ENCODE peak calls at places on chromosomes 1 and 21, in four cellular contexts. One of them, this sample, is unnamed.

GRCh38 chr1:153429266-153430165 is 13.2 kb downstream of the S100A7A start:
- DNase-seq in GOT3: no peak
- DNase-seq in NCI-H345: peak; percentile 95
- DNase-seq in coronary artery: peak; percentile 29
- DNase-seq in this sample: no peak

GRCh38 chr1:22341791-22342605 is 109.7 kb upstream of the ZBTB40 start:
- DNase-seq in GOT3: no peak
- DNase-seq in NCI-H345: peak; percentile 53
- DNase-seq in coronary artery: no peak
- DNase-seq in this sample: no peak

GRCh38 chr1:216600730-216601426 is 122.4 kb downstream of the ESRRG start:
- DNase-seq in GOT3: peak; percentile 6
- DNase-seq in NCI-H345: peak; percentile 83
- DNase-seq in coronary artery: peak; percentile 82
- DNase-seq in this sample: no peak

GRCh38 chr1:110210604-110211502 is 739 bp downstream of the KCNC4 start:
- DNase-seq in GOT3: no peak
- DNase-seq in NCI-H345: peak; percentile 58
- DNase-seq in coronary artery: peak; percentile 80
- DNase-seq in this sample: peak; percentile 45

GRCh38 chr1:213989071-213989739 is 1.4 kb downstream of the PROX1 start:
- DNase-seq in GOT3: no peak
- DNase-seq in NCI-H345: peak; percentile 42
- DNase-seq in coronary artery: no peak
- DNase-seq in this sample: no peak

GRCh38 chr1:181818459-181818858 is 243.1 kb downstream of the ZNF648 start:
- DNase-seq in GOT3: no peak
- DNase-seq in NCI-H345: no peak
- DNase-seq in coronary artery: no peak
- DNase-seq in this sample: no peak

GRCh38 chr1:52002038-52002917 is 11.8 kb upstream of the RAB3B start:
- DNase-seq in GOT3: peak; percentile 29
- DNase-seq in NCI-H345: peak; percentile 90
- DNase-seq in coronary artery: no peak
- DNase-seq in this sample: peak; percentile 12

GRCh38 chr21:45819478-45820170 is 161.9 kb upstream of the COL6A1 start:
- DNase-seq in GOT3: no peak
- DNase-seq in NCI-H345: no peak
- DNase-seq in coronary artery: no peak
- DNase-seq in this sample: no peak

GRCh38 chr1:52857443-52857842 is 14.9 kb downstream of the ZYG11A start:
- DNase-seq in GOT3: no peak
- DNase-seq in NCI-H345: no peak
- DNase-seq in coronary artery: no peak
- DNase-seq in this sample: no peak

GRCh38 chr1:190474587-190475305 is 2.9 kb downstream of the BRINP3 start:
- DNase-seq in GOT3: no peak
- DNase-seq in NCI-H345: no peak
- DNase-seq in coronary artery: no peak
- DNase-seq in this sample: no peak

GRCh38 chr1:65002156-65002507 is 35.8 kb upstream of the JAK1 start:
- DNase-seq in GOT3: no peak
- DNase-seq in NCI-H345: no peak
- DNase-seq in coronary artery: peak; percentile 76
- DNase-seq in this sample: no peak

GRCh38 chr1:19758227-19758830 is 41.4 kb downstream of the TMCO4 start:
- DNase-seq in GOT3: no peak
- DNase-seq in NCI-H345: no peak
- DNase-seq in coronary artery: no peak
- DNase-seq in this sample: no peak

GRCh38 chr1:100394286-100394685 is 42.0 kb downstream of the CDC14A start:
- DNase-seq in GOT3: no peak
- DNase-seq in NCI-H345: no peak
- DNase-seq in coronary artery: no peak
- DNase-seq in this sample: no peak

GRCh38 chr1:64505232-64505943 is 35.5 kb downstream of the CACHD1 start:
- DNase-seq in GOT3: no peak
- DNase-seq in NCI-H345: no peak
- DNase-seq in coronary artery: no peak
- DNase-seq in this sample: peak; percentile 18

GRCh38 chr1:229059671-229060079 is 211.2 kb upstream of the RAB4A start:
- DNase-seq in GOT3: no peak
- DNase-seq in NCI-H345: no peak
- DNase-seq in coronary artery: no peak
- DNase-seq in this sample: no peak

GRCh38 chr1:27869719-27870085 is 2.6 kb upstream of the THEMIS2 start:
- DNase-seq in GOT3: no peak
- DNase-seq in NCI-H345: no peak
- DNase-seq in coronary artery: no peak
- DNase-seq in this sample: no peak

GRCh38 chr1:230972855-230973271 is 5.8 kb downstream of the TTC13 start:
- DNase-seq in GOT3: no peak
- DNase-seq in NCI-H345: no peak
- DNase-seq in coronary artery: no peak
- DNase-seq in this sample: peak; percentile 51

GRCh38 chr21:37874481-37874880 is 41.8 kb downstream of the KCNJ6 start:
- DNase-seq in GOT3: no peak
- DNase-seq in NCI-H345: no peak
- DNase-seq in coronary artery: no peak
- DNase-seq in this sample: no peak

This sample was measured in T-helper 9 cell.